ENCODE peak calls at places on chromosomes 1 and 21, in seven cellular contexts. A is body of pancreas, F is lung microvascular endothelial cell, G is erythroblast, Y is 8988T, C is NCI-H510A, H is NCI-H2081. P is an unnamed sample.

GRCh38 chr1:17545354-17545753 is 5.9 kb downstream of the ARHGEF10L start:
- DNase-seq in A (no peak), F (peak), G (no peak), Y (no peak), C (no peak), H (no peak), P (no peak)

GRCh38 chr1:162703708-162704107 is 71.4 kb downstream of the DDR2 start:
- DNase-seq in A (peak), F (no peak), G (no peak), Y (no peak), C (no peak), H (no peak), P (no peak)

GRCh38 chr1:43303477-43304286 is 2.9 kb downstream of the TIE1 start:
- DNase-seq in A (no peak), F (peak), G (no peak), Y (no peak), C (no peak), H (no peak), P (no peak)

GRCh38 chr1:15953791-15954201 is 22.1 kb downstream of the ZBTB17 start:
- DNase-seq in A (no peak), F (peak), G (peak), Y (no peak), C (no peak), H (peak), P (no peak)

GRCh38 chr1:69991644-69992043 is 213.7 kb downstream of the LRRC40 start:
- DNase-seq in A (no peak), F (no peak), G (no peak), Y (no peak), C (no peak), H (no peak), P (no peak)

GRCh38 chr1:215526147-215526845 is 40.8 kb upstream of the KCTD3 start:
- DNase-seq in A (no peak), F (peak), G (peak), Y (no peak), C (peak), H (peak), P (no peak)

GRCh38 chr1:3276341-3276800 is 178.1 kb upstream of the ARHGEF16 start:
- DNase-seq in A (no peak), F (no peak), G (no peak), Y (no peak), C (no peak), H (no peak), P (no peak)

GRCh38 chr1:53256744-53257453 is 18.6 kb upstream of the MAGOH start:
- DNase-seq in A (no peak), F (no peak), G (no peak), Y (no peak), C (no peak), H (no peak), P (peak)

GRCh38 chr1:18653922-18654321 is 23.3 kb downstream of the PAX7 start:
- DNase-seq in A (no peak), F (no peak), G (no peak), Y (no peak), C (no peak), H (no peak), P (no peak)

GRCh38 chr1:7705908-7706216 is 65.2 kb upstream of the VAMP3 start:
- DNase-seq in A (no peak), F (no peak), G (no peak), Y (no peak), C (no peak), H (no peak), P (no peak)

GRCh38 chr21:36694593-36695282 is 4.2 kb upstream of the SIM2 start:
- DNase-seq in A (no peak), F (no peak), G (no peak), Y (no peak), C (no peak), H (no peak), P (no peak)

GRCh38 chr1:230772457-230773395 is 25.5 kb downstream of the CAPN9 start:
- DNase-seq in A (peak), F (peak), G (no peak), Y (peak), C (no peak), H (no peak), P (peak)

GRCh38 chr1:3981261-3981660 is 81.2 kb upstream of the C1orf174 start:
- DNase-seq in A (no peak), F (no peak), G (no peak), Y (no peak), C (no peak), H (no peak), P (no peak)

GRCh38 chr1:110872745-110873435 is at the start of gene CD53:
- DNase-seq in A (peak), F (no peak), G (no peak), Y (no peak), C (no peak), H (no peak), P (peak)

GRCh38 chr1:115156826-115157468 is 67.6 kb upstream of the TSPAN2 start:
- DNase-seq in A (no peak), F (no peak), G (no peak), Y (no peak), C (no peak), H (no peak), P (no peak)

GRCh38 chr1:31583995-31584868 is 7.9 kb downstream of the TINAGL1 start:
- DNase-seq in A (peak), F (peak), G (no peak), Y (no peak), C (no peak), H (peak), P (no peak)

GRCh38 chr1:208652300-208653160 is 408.3 kb upstream of the PLXNA2 start:
- DNase-seq in A (peak), F (peak), G (peak), Y (no peak), C (peak), H (peak), P (peak)

GRCh38 chr1:116147972-116148371 is 36.8 kb downstream of the MAB21L3 start:
- DNase-seq in A (no peak), F (peak), G (no peak), Y (no peak), C (no peak), H (no peak), P (no peak)

GRCh38 chr1:8307628-8308027 is 10.3 kb upstream of the SLC45A1 start:
- DNase-seq in A (peak), F (no peak), G (no peak), Y (no peak), C (no peak), H (no peak), P (no peak)

GRCh38 chr1:3040004-3040403 is 18.7 kb downstream of the ACTRT2 start:
- DNase-seq in A (no peak), F (no peak), G (no peak), Y (no peak), C (no peak), H (no peak), P (no peak)

GRCh38 chr1:44707112-44707881 is 23.7 kb downstream of the RNU5D-1 start:
- DNase-seq in A (no peak), F (peak), G (no peak), Y (no peak), C (no peak), H (no peak), P (peak)

GRCh38 chr1:155961937-155962336 is 16.4 kb downstream of the ARHGEF2 start:
- DNase-seq in A (no peak), F (peak), G (peak), Y (peak), C (no peak), H (no peak), P (peak)

GRCh38 chr1:37123266-37123665 is 89.0 kb upstream of the GRIK3 start:
- DNase-seq in A (no peak), F (no peak), G (no peak), Y (no peak), C (no peak), H (no peak), P (no peak)

GRCh38 chr1:185404864-185405568 is 88.0 kb upstream of the IVNS1ABP start:
- DNase-seq in A (no peak), F (no peak), G (no peak), Y (no peak), C (no peak), H (no peak), P (no peak)

P was measured in trophoblast cell.